ENCODE peak calls at places on chromosomes 2 and 18, in seven cellular contexts. One of them, this sample, is unnamed.
A peak's percentile ranks its signal among the peaks of the same experiment; 100 is the strongest.

GRCh38 chr18:33440384-33441043 is at the start of gene CCDC178:
- DNase-seq in Peyer's patch: peak; percentile 49
- DNase-seq in GM23338: peak; percentile 83
- DNase-seq in effector memory CD4-positive, alpha-beta T cell: no peak
- DNase-seq in lung: peak; percentile 30
- DNase-seq in A549: peak; percentile 7
- DNase-seq in tibial nerve: no peak
- DNase-seq in this sample: no peak

GRCh38 chr18:28357785-28358401 is 181.0 kb upstream of the CDH2 start:
- DNase-seq in lung: no peak
- DNase-seq in Peyer's patch: no peak
- DNase-seq in A549: no peak
- DNase-seq in tibial nerve: no peak
- DNase-seq in effector memory CD4-positive, alpha-beta T cell: no peak
- DNase-seq in GM23338: peak; percentile 79
- DNase-seq in this sample: no peak

GRCh38 chr2:168490015-168490874 is 34.2 kb downstream of the CERS6 start:
- DNase-seq in A549: peak; percentile 6
- DNase-seq in effector memory CD4-positive, alpha-beta T cell: no peak
- DNase-seq in tibial nerve: no peak
- DNase-seq in Peyer's patch: no peak
- DNase-seq in lung: no peak
- DNase-seq in GM23338: peak; percentile 45
- DNase-seq in this sample: no peak

GRCh38 chr2:63698825-63699548 is 110.2 kb downstream of the MDH1 start:
- DNase-seq in Peyer's patch: peak; percentile 51
- DNase-seq in tibial nerve: peak; percentile 66
- DNase-seq in lung: peak; percentile 49
- DNase-seq in effector memory CD4-positive, alpha-beta T cell: no peak
- DNase-seq in GM23338: peak; percentile 84
- DNase-seq in A549: peak; percentile 60
- DNase-seq in this sample: peak; percentile 52

GRCh38 chr2:20430035-20430434 is 16.8 kb upstream of the RHOB start:
- DNase-seq in tibial nerve: peak; percentile 7
- DNase-seq in GM23338: no peak
- DNase-seq in Peyer's patch: no peak
- DNase-seq in lung: no peak
- DNase-seq in effector memory CD4-positive, alpha-beta T cell: no peak
- DNase-seq in A549: no peak
- DNase-seq in this sample: no peak

GRCh38 chr2:99488587-99488998 is 1.2 kb downstream of the REV1 start:
- DNase-seq in effector memory CD4-positive, alpha-beta T cell: no peak
- DNase-seq in tibial nerve: no peak
- DNase-seq in Peyer's patch: no peak
- DNase-seq in A549: no peak
- DNase-seq in GM23338: no peak
- DNase-seq in lung: no peak
- DNase-seq in this sample: peak; percentile 49

GRCh38 chr2:152222975-152223638 is 47.5 kb upstream of the STAM2 start:
- DNase-seq in A549: no peak
- DNase-seq in Peyer's patch: no peak
- DNase-seq in GM23338: peak; percentile 5
- DNase-seq in effector memory CD4-positive, alpha-beta T cell: no peak
- DNase-seq in lung: peak; percentile 55
- DNase-seq in tibial nerve: peak; percentile 85
- DNase-seq in this sample: no peak

GRCh38 chr2:151549191-151549590 is 139.5 kb downstream of the RIF1 start:
- DNase-seq in A549: no peak
- DNase-seq in GM23338: no peak
- DNase-seq in tibial nerve: no peak
- DNase-seq in Peyer's patch: no peak
- DNase-seq in effector memory CD4-positive, alpha-beta T cell: no peak
- DNase-seq in lung: no peak
- DNase-seq in this sample: no peak

GRCh38 chr2:54384301-54385035 is 71.7 kb upstream of the SPTBN1 start:
- DNase-seq in A549: no peak
- DNase-seq in GM23338: peak; percentile 53
- DNase-seq in Peyer's patch: no peak
- DNase-seq in lung: no peak
- DNase-seq in effector memory CD4-positive, alpha-beta T cell: no peak
- DNase-seq in tibial nerve: peak; percentile 5
- DNase-seq in this sample: no peak

GRCh38 chr2:42523341-42523740 is 29.6 kb upstream of the KCNG3 start:
- DNase-seq in tibial nerve: no peak
- DNase-seq in GM23338: peak; percentile 52
- DNase-seq in A549: no peak
- DNase-seq in Peyer's patch: no peak
- DNase-seq in effector memory CD4-positive, alpha-beta T cell: no peak
- DNase-seq in lung: no peak
- DNase-seq in this sample: no peak

GRCh38 chr2:26598336-26599006 is 42.7 kb downstream of the CIB4 start:
- DNase-seq in Peyer's patch: peak; percentile 28
- DNase-seq in effector memory CD4-positive, alpha-beta T cell: no peak
- DNase-seq in lung: no peak
- DNase-seq in A549: no peak
- DNase-seq in GM23338: no peak
- DNase-seq in tibial nerve: no peak
- DNase-seq in this sample: no peak

GRCh38 chr2:43184339-43184895 is 42.0 kb downstream of the ZFP36L2 start:
- DNase-seq in A549: peak; percentile 43
- DNase-seq in lung: no peak
- DNase-seq in GM23338: no peak
- DNase-seq in tibial nerve: no peak
- DNase-seq in Peyer's patch: peak; percentile 87
- DNase-seq in effector memory CD4-positive, alpha-beta T cell: peak; percentile 32
- DNase-seq in this sample: peak; percentile 71

GRCh38 chr2:157336137-157336721 is 10.6 kb upstream of the ERMN start:
- DNase-seq in GM23338: peak; percentile 82
- DNase-seq in effector memory CD4-positive, alpha-beta T cell: no peak
- DNase-seq in lung: peak; percentile 41
- DNase-seq in A549: no peak
- DNase-seq in tibial nerve: peak; percentile 63
- DNase-seq in Peyer's patch: no peak
- DNase-seq in this sample: no peak

GRCh38 chr2:237517163-237517562 is 30.1 kb downstream of the MLPH start:
- DNase-seq in Peyer's patch: no peak
- DNase-seq in A549: no peak
- DNase-seq in tibial nerve: no peak
- DNase-seq in effector memory CD4-positive, alpha-beta T cell: no peak
- DNase-seq in GM23338: no peak
- DNase-seq in lung: no peak
- DNase-seq in this sample: no peak

GRCh38 chr2:237519506-237520245 is 32.6 kb downstream of the MLPH start:
- DNase-seq in tibial nerve: no peak
- DNase-seq in A549: no peak
- DNase-seq in Peyer's patch: no peak
- DNase-seq in effector memory CD4-positive, alpha-beta T cell: no peak
- DNase-seq in lung: no peak
- DNase-seq in GM23338: no peak
- DNase-seq in this sample: no peak

GRCh38 chr2:237524631-237525030 is 37.6 kb downstream of the MLPH start:
- DNase-seq in GM23338: no peak
- DNase-seq in effector memory CD4-positive, alpha-beta T cell: no peak
- DNase-seq in Peyer's patch: peak; percentile 69
- DNase-seq in lung: no peak
- DNase-seq in A549: no peak
- DNase-seq in tibial nerve: no peak
- DNase-seq in this sample: no peak

GRCh38 chr2:237517990-237518389 is 30.9 kb downstream of the MLPH start:
- DNase-seq in tibial nerve: no peak
- DNase-seq in Peyer's patch: no peak
- DNase-seq in GM23338: no peak
- DNase-seq in lung: no peak
- DNase-seq in A549: no peak
- DNase-seq in effector memory CD4-positive, alpha-beta T cell: no peak
- DNase-seq in this sample: no peak

DNA sequence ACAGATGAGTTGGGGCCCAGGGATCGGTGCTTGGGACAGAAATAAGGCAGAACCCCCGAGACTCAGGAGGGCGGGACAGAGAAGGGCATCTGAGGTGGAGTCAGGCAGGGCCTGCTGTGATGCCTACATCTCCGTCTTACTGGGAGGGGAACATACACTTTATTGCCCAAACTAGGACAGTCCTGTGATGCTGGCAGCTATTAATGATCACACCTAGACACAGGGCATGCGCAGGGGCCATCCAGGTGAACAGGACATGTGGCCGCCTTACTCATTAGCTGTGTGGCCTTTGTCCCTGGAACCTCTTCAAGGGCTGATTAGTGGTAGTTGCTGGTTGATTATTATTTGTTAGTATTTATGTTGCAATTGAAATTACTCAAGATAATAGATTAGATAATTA is 33.2 kb downstream of the MLPH start:
- DNase-seq in GM23338: no peak
- DNase-seq in Peyer's patch: no peak
- DNase-seq in A549: no peak
- DNase-seq in tibial nerve: no peak
- DNase-seq in lung: no peak
- DNase-seq in effector memory CD4-positive, alpha-beta T cell: no peak
- DNase-seq in this sample: no peak
- H3K27ac ChIP-seq in GM23338: no peak overlapping the region
- H3K27ac ChIP-seq in Peyer's patch: no peak overlapping the region
- H3K27ac ChIP-seq in A549: no peak overlapping the region
- H3K27ac ChIP-seq in tibial nerve: no peak overlapping the region
- H3K27ac ChIP-seq in lung: no peak overlapping the region
- H3K27ac ChIP-seq in effector memory CD4-positive, alpha-beta T cell: no peak overlapping the region
- H3K27ac ChIP-seq in this sample: no peak overlapping the region

GRCh38 chr2:200448460-200448859 is 61.4 kb downstream of the KCTD18 start:
- DNase-seq in Peyer's patch: no peak
- DNase-seq in lung: no peak
- DNase-seq in tibial nerve: no peak
- DNase-seq in GM23338: no peak
- DNase-seq in effector memory CD4-positive, alpha-beta T cell: no peak
- DNase-seq in A549: no peak
- DNase-seq in this sample: no peak
- H3K27ac ChIP-seq in Peyer's patch: no peak overlapping the region
- H3K27ac ChIP-seq in lung: no peak overlapping the region
- H3K27ac ChIP-seq in tibial nerve: no peak overlapping the region
- H3K27ac ChIP-seq in GM23338: no peak overlapping the region
- H3K27ac ChIP-seq in effector memory CD4-positive, alpha-beta T cell: no peak overlapping the region
- H3K27ac ChIP-seq in A549: no peak overlapping the region
- H3K27ac ChIP-seq in this sample: no peak overlapping the region

GRCh38 chr2:114727012-114727411 is 284.6 kb downstream of the DPP10 start:
- DNase-seq in A549: no peak
- DNase-seq in GM23338: no peak
- DNase-seq in tibial nerve: no peak
- DNase-seq in Peyer's patch: no peak
- DNase-seq in effector memory CD4-positive, alpha-beta T cell: no peak
- DNase-seq in lung: no peak
- DNase-seq in this sample: no peak

GRCh38 chr2:114724513-114724912 is 282.1 kb downstream of the DPP10 start:
- DNase-seq in A549: no peak
- DNase-seq in effector memory CD4-positive, alpha-beta T cell: no peak
- DNase-seq in lung: no peak
- DNase-seq in Peyer's patch: no peak
- DNase-seq in GM23338: no peak
- DNase-seq in tibial nerve: no peak
- DNase-seq in this sample: no peak

GRCh38 chr2:114729025-114729424 is 286.6 kb downstream of the DPP10 start:
- DNase-seq in A549: no peak
- DNase-seq in GM23338: peak; percentile 34
- DNase-seq in lung: no peak
- DNase-seq in Peyer's patch: no peak
- DNase-seq in effector memory CD4-positive, alpha-beta T cell: no peak
- DNase-seq in tibial nerve: no peak
- DNase-seq in this sample: no peak

DNA sequence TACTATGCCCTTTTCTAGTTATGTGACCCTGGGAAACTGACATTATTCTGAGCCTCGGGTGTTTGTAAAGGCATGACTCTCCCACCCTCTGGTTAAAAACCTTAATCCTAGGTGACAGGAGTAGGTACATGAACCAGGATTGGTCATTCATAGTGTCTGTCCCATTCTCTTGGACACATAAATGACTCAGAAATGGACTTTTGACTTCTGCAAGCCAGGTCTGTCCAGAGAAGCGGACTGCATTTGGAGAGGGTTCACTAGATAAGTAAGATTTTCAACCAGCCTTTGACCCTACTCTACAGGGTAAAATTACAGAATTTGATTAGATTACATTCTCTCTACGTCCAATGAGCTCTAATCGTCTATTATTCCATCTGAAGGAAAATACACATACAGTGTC is 285.9 kb downstream of the DPP10 start:
- DNase-seq in effector memory CD4-positive, alpha-beta T cell: no peak
- DNase-seq in GM23338: no peak
- DNase-seq in Peyer's patch: no peak
- DNase-seq in tibial nerve: no peak
- DNase-seq in A549: no peak
- DNase-seq in lung: no peak
- DNase-seq in this sample: no peak
- H3K27ac ChIP-seq in effector memory CD4-positive, alpha-beta T cell: no peak overlapping the region
- H3K27ac ChIP-seq in GM23338: no peak overlapping the region
- H3K27ac ChIP-seq in Peyer's patch: no peak overlapping the region
- H3K27ac ChIP-seq in tibial nerve: no peak overlapping the region
- H3K27ac ChIP-seq in A549: no peak overlapping the region
- H3K27ac ChIP-seq in lung: no peak overlapping the region
- H3K27ac ChIP-seq in this sample: no peak overlapping the region

GRCh38 chr18:61570070-61570469 is 236.8 kb downstream of the CDH20 start:
- DNase-seq in tibial nerve: no peak
- DNase-seq in Peyer's patch: no peak
- DNase-seq in lung: no peak
- DNase-seq in GM23338: no peak
- DNase-seq in A549: no peak
- DNase-seq in effector memory CD4-positive, alpha-beta T cell: no peak
- DNase-seq in this sample: no peak

GRCh38 chr18:61574665-61575064 is 241.4 kb downstream of the CDH20 start:
- DNase-seq in lung: no peak
- DNase-seq in A549: no peak
- DNase-seq in effector memory CD4-positive, alpha-beta T cell: no peak
- DNase-seq in Peyer's patch: no peak
- DNase-seq in GM23338: no peak
- DNase-seq in tibial nerve: no peak
- DNase-seq in this sample: no peak

GRCh38 chr18:61572871-61573270 is 239.6 kb downstream of the CDH20 start:
- DNase-seq in A549: no peak
- DNase-seq in tibial nerve: no peak
- DNase-seq in GM23338: no peak
- DNase-seq in Peyer's patch: no peak
- DNase-seq in lung: no peak
- DNase-seq in effector memory CD4-positive, alpha-beta T cell: no peak
- DNase-seq in this sample: no peak

DNA sequence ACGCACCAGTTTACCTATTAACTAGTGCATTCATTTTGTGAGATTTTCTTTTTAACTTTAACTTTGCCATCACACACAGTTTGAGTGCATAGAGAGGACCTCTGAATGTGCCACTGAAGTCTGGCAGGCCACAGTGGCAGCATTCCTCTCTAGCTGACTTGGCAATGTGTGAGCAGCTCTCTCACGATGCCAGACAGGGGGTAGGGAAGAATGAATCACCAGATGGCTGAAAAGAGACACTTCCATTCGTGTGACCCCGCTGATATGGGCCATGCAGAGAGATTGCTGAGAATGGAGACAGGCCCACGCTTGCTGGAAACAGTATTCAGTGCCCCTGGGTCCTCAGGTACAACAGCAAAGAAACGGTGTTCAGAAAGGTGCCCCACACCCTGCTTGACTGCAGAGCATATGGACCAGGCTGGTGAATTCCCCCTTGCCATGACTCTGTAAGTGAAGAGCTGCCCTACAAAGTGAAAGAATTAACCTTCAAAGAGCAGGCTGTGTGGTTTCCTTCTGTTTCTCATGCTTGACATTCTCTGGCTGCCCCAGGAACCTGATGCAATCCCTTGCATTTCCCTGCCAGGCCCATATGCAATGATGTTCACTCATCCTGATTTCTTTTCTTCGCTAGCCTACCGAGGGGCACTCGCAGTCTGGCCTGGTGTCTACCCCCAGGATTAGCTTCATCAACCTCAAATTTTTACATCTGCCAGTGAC is 236.1 kb downstream of the CDH20 start:
- DNase-seq in Peyer's patch: no peak
- DNase-seq in GM23338: peak; percentile 43
- DNase-seq in effector memory CD4-positive, alpha-beta T cell: no peak
- DNase-seq in lung: no peak
- DNase-seq in A549: no peak
- DNase-seq in tibial nerve: no peak
- DNase-seq in this sample: peak; percentile 37
- H3K27ac ChIP-seq in Peyer's patch: no peak overlapping the region
- H3K27ac ChIP-seq in GM23338: no peak overlapping the region
- H3K27ac ChIP-seq in effector memory CD4-positive, alpha-beta T cell: no peak overlapping the region
- H3K27ac ChIP-seq in lung: peak overlapping the region; percentile 70
- H3K27ac ChIP-seq in A549: no peak overlapping the region
- H3K27ac ChIP-seq in tibial nerve: no peak overlapping the region
- H3K27ac ChIP-seq in this sample: no peak overlapping the region